ENCODE peak calls at places on chromosome 1, in seven cellular contexts. V is SK-N-SH, B is K562, D is GM12878, U is H1, J is HCT116, Q is HepG2. Z is an unnamed sample.

GRCh38 chr1:121519042-121519755 is 334.4 kb downstream of the SRGAP2C start:
- DNase-seq in Q (peak; percentile 61), B (peak; percentile 17), V (peak; percentile 31), J (peak; percentile 26), U (no peak), D (no peak), Z (no peak)

GRCh38 chr1:55836086-55836485 is 620.9 kb upstream of the USP24 start:
- DNase-seq in Q (peak; percentile 4), B (no peak), V (peak; percentile 12), D (no peak), J (no peak), U (no peak), Z (no peak)

GRCh38 chr1:101013776-101014175 is 11.8 kb downstream of the DPH5 start:
- DNase-seq in D (no peak), B (no peak), V (no peak), Q (no peak), U (no peak), J (no peak), Z (no peak)

GRCh38 chr1:30083800-30084464 is 639.5 kb downstream of the MATN1 start:
- DNase-seq in Q (peak; percentile 6), D (no peak), B (no peak), U (no peak), V (no peak), J (no peak), Z (no peak)

GRCh38 chr1:101237229-101237837 is 514 bp downstream of the S1PR1 start:
- DNase-seq in B (no peak), Q (no peak), U (no peak), D (peak; percentile 45), J (no peak), V (peak; percentile 39), Z (no peak)

GRCh38 chr1:107670397-107670796 is 294.6 kb downstream of the VAV3 start:
- DNase-seq in V (no peak), U (no peak), B (no peak), J (no peak), Q (no peak), D (no peak), Z (no peak)

GRCh38 chr1:119748040-119748439 is 20.7 kb downstream of the HMGCS2 start:
- DNase-seq in B (no peak), Q (no peak), U (no peak), J (no peak), V (no peak), D (no peak), Z (no peak)

GRCh38 chr1:46410156-46411009 is 16.3 kb downstream of the FAAH start:
- DNase-seq in V (no peak), U (no peak), J (no peak), B (no peak), D (no peak), Q (no peak), Z (no peak)

GRCh38 chr1:114691061-114691460 is 4.3 kb downstream of the AMPD1 start:
- DNase-seq in D (no peak), J (no peak), B (no peak), V (no peak), Q (no peak), U (no peak), Z (no peak)

GRCh38 chr1:150579955-150580642 is 689 bp upstream of the MCL1 start:
- DNase-seq in V (no peak), J (no peak), B (no peak), U (no peak), D (no peak), Q (no peak), Z (no peak)

GRCh38 chr1:115496904-115497527 is 144.8 kb upstream of the VANGL1 start:
- DNase-seq in Q (no peak), D (no peak), B (no peak), J (no peak), U (no peak), V (no peak), Z (no peak)

GRCh38 chr1:212769372-212770167 is 22.0 kb downstream of the NSL1 start:
- DNase-seq in B (no peak), V (no peak), J (no peak), Q (no peak), D (no peak), U (no peak), Z (no peak)

GRCh38 chr1:85612704-85613361 is 32.3 kb downstream of the CCN1 start:
- DNase-seq in U (no peak), Q (peak; percentile 85), D (no peak), V (no peak), J (no peak), B (peak; percentile 42), Z (peak; percentile 75)

GRCh38 chr1:238252033-238252802 is 361.5 kb upstream of the ZP4 start:
- DNase-seq in U (peak; percentile 60), B (no peak), Q (no peak), D (no peak), V (peak; percentile 41), J (no peak), Z (peak; percentile 85)

GRCh38 chr1:15755021-15755642 is 3.5 kb upstream of the FBLIM1 start:
- DNase-seq in Q (no peak), J (no peak), D (no peak), U (no peak), V (no peak), B (no peak), Z (no peak)

GRCh38 chr1:15757575-15758401 is 807 bp upstream of the FBLIM1 start:
- DNase-seq in V (peak; percentile 90), U (no peak), D (no peak), B (no peak), J (no peak), Q (no peak), Z (no peak)

GRCh38 chr1:15755643-15756040 is 3.0 kb upstream of the FBLIM1 start:
- DNase-seq in B (no peak), U (no peak), Q (no peak), V (no peak), D (no peak), J (no peak), Z (no peak)

GRCh38 chr1:15757016-15757543 is 1.5 kb upstream of the FBLIM1 start:
- DNase-seq in Q (no peak), V (no peak), D (no peak), B (no peak), J (no peak), U (no peak), Z (no peak)

GRCh38 chr1:15756143-15757015 is 2.2 kb upstream of the FBLIM1 start:
- DNase-seq in D (no peak), Q (peak; percentile 52), U (no peak), B (no peak), J (no peak), V (no peak), Z (no peak)
- TF ChIP-seq JUND in D (no peak), Q (no peak), U (no peak), B (no peak), J (no peak), V (no peak), Z (no peak)

GRCh38 chr1:26111530-26112406 is at the start of gene PDIK1L:
- DNase-seq in B (peak; percentile 95), U (peak; percentile 81), V (peak; percentile 96), D (peak; percentile 73), J (peak; percentile 93), Q (peak; percentile 84), Z (peak; percentile 96)
- TF ChIP-seq JUND in B (peak; percentile 86), U (no peak), V (no peak), D (peak; percentile 91), J (no peak), Q (no peak), Z (no peak)

GRCh38 chr1:25618433-25618808 is 1.8 kb downstream of the MAN1C1 start:
- DNase-seq in Q (no peak), D (no peak), B (no peak), J (no peak), V (no peak), U (no peak), Z (no peak)

GRCh38 chr1:25616080-25616931 is at the start of gene MAN1C1:
- DNase-seq in B (peak; percentile 98), U (peak; percentile 83), D (no peak), Q (peak; percentile 71), J (peak; percentile 69), V (peak; percentile 99), Z (peak; percentile 89)

GRCh38 chr1:25615563-25616079 is 970 bp upstream of the MAN1C1 start:
- DNase-seq in B (no peak), U (no peak), V (no peak), Q (no peak), D (no peak), J (no peak), Z (no peak)

GRCh38 chr1:25617626-25618432 is 1.2 kb downstream of the MAN1C1 start:
- DNase-seq in B (no peak), V (peak; percentile 33), J (no peak), Q (no peak), D (no peak), U (no peak), Z (no peak)

DNA sequence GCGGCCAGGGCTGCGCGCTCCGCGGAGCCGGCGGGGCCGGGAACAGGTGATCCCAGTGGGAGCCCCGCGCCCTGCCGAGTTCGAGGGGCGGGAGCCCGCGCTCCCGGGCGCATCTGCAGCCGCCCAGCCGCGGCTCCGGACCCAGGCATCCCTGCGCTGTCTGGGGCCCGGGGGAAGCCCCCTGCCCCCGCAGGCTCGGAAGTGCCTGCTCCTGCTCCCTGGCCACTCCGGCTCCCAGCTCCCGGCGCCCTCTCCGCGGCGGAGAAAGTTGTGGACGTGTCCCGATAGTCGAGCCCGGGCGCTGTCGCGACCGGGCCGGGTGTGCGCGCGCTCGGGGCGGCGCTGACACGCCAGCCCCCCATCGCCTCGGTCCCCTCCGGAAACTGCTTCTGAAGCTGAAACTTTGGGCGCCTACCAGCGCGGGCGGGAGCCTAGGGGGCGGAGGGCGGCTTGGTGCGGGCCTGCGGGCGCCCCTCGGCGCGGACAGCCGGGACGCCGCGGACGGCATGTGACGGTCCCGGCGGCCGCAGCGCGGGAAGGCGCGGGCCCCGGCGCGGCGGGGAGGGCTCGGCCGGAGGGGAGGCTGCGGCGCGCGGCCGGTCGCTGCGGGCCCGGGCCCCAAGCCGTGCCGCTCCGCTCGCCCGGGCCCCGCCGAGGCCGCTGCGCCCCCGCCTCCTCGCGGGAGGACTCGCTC is 488 bp downstream of the MAN1C1 start:
- DNase-seq in D (no peak), J (no peak), B (no peak), V (peak; percentile 70), U (no peak), Q (no peak), Z (no peak)
- TF ChIP-seq JUND in D (no peak), J (no peak), B (no peak), V (no peak), U (no peak), Q (no peak), Z (no peak)

GRCh38 chr1:226277897-226278296 is 31.1 kb downstream of the LIN9 start:
- DNase-seq in D (no peak), B (no peak), J (no peak), U (no peak), V (no peak), Q (no peak), Z (no peak)
- TF ChIP-seq JUND in D (no peak), B (no peak), J (no peak), U (no peak), V (no peak), Q (no peak), Z (no peak)

GRCh38 chr1:194705123-194705522 is 1518.7 kb upstream of the B3GALT2 start:
- DNase-seq in J (no peak), U (no peak), Q (no peak), V (no peak), D (no peak), B (no peak), Z (no peak)
- TF ChIP-seq JUND in J (no peak), U (no peak), Q (no peak), V (no peak), D (no peak), B (no peak), Z (no peak)